ENCODE peak calls at places on chromosomes 4 and X, in six cellular contexts. One of them, this sample, is unnamed.

GRCh38 chr4:86283341-86283740 is 76.5 kb downstream of the MAPK10 start:
- DNase-seq in MCF 10A: no peak
- DNase-seq in lower lobe of right lung: no peak
- DNase-seq in NCI-H748 treated with DMSO at 0.1 percent for 48 hours: no peak
- DNase-seq in T follicular helper cell: no peak
- DNase-seq in foreskin fibroblast: no peak
- DNase-seq in this sample: no peak

GRCh38 chr4:67332627-67333026 is 212.7 kb downstream of the CENPC start:
- DNase-seq in foreskin fibroblast: no peak
- DNase-seq in NCI-H748 treated with DMSO at 0.1 percent for 48 hours: no peak
- DNase-seq in T follicular helper cell: no peak
- DNase-seq in lower lobe of right lung: no peak
- DNase-seq in MCF 10A: peak; percentile 33
- DNase-seq in this sample: no peak

GRCh38 chr4:98293089-98293887 is 32.1 kb downstream of the RAP1GDS1 start:
- DNase-seq in MCF 10A: no peak
- DNase-seq in foreskin fibroblast: no peak
- DNase-seq in lower lobe of right lung: no peak
- DNase-seq in NCI-H748 treated with DMSO at 0.1 percent for 48 hours: no peak
- DNase-seq in T follicular helper cell: no peak
- DNase-seq in this sample: no peak

GRCh38 chrX:40166582-40166981 is 68.8 kb upstream of the BCOR start:
- DNase-seq in foreskin fibroblast: peak; percentile 75
- DNase-seq in T follicular helper cell: no peak
- DNase-seq in NCI-H748 treated with DMSO at 0.1 percent for 48 hours: no peak
- DNase-seq in lower lobe of right lung: no peak
- DNase-seq in MCF 10A: no peak
- DNase-seq in this sample: no peak

GRCh38 chrX:130848763-130849162 is 54.2 kb downstream of the ENOX2 start:
- DNase-seq in foreskin fibroblast: no peak
- DNase-seq in T follicular helper cell: no peak
- DNase-seq in NCI-H748 treated with DMSO at 0.1 percent for 48 hours: no peak
- DNase-seq in lower lobe of right lung: no peak
- DNase-seq in MCF 10A: no peak
- DNase-seq in this sample: no peak

GRCh38 chr4:148495463-148495862 is 53.2 kb upstream of the NR3C2 start:
- DNase-seq in lower lobe of right lung: no peak
- DNase-seq in NCI-H748 treated with DMSO at 0.1 percent for 48 hours: no peak
- DNase-seq in foreskin fibroblast: no peak
- DNase-seq in T follicular helper cell: no peak
- DNase-seq in MCF 10A: no peak
- DNase-seq in this sample: no peak

GRCh38 chrX:10579753-10580060 is 40.7 kb downstream of the MID1 start:
- DNase-seq in T follicular helper cell: no peak
- DNase-seq in NCI-H748 treated with DMSO at 0.1 percent for 48 hours: peak; percentile 36
- DNase-seq in lower lobe of right lung: no peak
- DNase-seq in foreskin fibroblast: no peak
- DNase-seq in MCF 10A: no peak
- DNase-seq in this sample: no peak

GRCh38 chrX:71637848-71638247 is 19.5 kb upstream of the CXCR3 start:
- DNase-seq in MCF 10A: no peak
- DNase-seq in foreskin fibroblast: peak; percentile 55
- DNase-seq in lower lobe of right lung: no peak
- DNase-seq in T follicular helper cell: no peak
- DNase-seq in NCI-H748 treated with DMSO at 0.1 percent for 48 hours: no peak
- DNase-seq in this sample: no peak

GRCh38 chrX:124619710-124620109 is 273.3 kb downstream of the SH2D1A start:
- DNase-seq in foreskin fibroblast: no peak
- DNase-seq in MCF 10A: peak; percentile 17
- DNase-seq in lower lobe of right lung: no peak
- DNase-seq in T follicular helper cell: no peak
- DNase-seq in NCI-H748 treated with DMSO at 0.1 percent for 48 hours: no peak
- DNase-seq in this sample: no peak

GRCh38 chrX:42519666-42520231 is 258.2 kb downstream of the PPP1R2C start:
- DNase-seq in NCI-H748 treated with DMSO at 0.1 percent for 48 hours: no peak
- DNase-seq in foreskin fibroblast: peak; percentile 35
- DNase-seq in MCF 10A: peak; percentile 70
- DNase-seq in lower lobe of right lung: no peak
- DNase-seq in T follicular helper cell: no peak
- DNase-seq in this sample: no peak

GRCh38 chr4:1259966-1260365 is 11.0 kb upstream of the CTBP1 start:
- DNase-seq in NCI-H748 treated with DMSO at 0.1 percent for 48 hours: no peak
- DNase-seq in lower lobe of right lung: no peak
- DNase-seq in MCF 10A: no peak
- DNase-seq in T follicular helper cell: no peak
- DNase-seq in foreskin fibroblast: no peak
- DNase-seq in this sample: no peak

GRCh38 chrX:77930581-77930980 is 20.1 kb downstream of the ATP7A start:
- DNase-seq in T follicular helper cell: no peak
- DNase-seq in NCI-H748 treated with DMSO at 0.1 percent for 48 hours: no peak
- DNase-seq in foreskin fibroblast: no peak
- DNase-seq in lower lobe of right lung: no peak
- DNase-seq in MCF 10A: no peak
- DNase-seq in this sample: no peak

GRCh38 chr4:11632488-11632887 is 203.8 kb upstream of the HS3ST1 start:
- DNase-seq in lower lobe of right lung: no peak
- DNase-seq in T follicular helper cell: no peak
- DNase-seq in NCI-H748 treated with DMSO at 0.1 percent for 48 hours: no peak
- DNase-seq in MCF 10A: peak; percentile 86
- DNase-seq in foreskin fibroblast: no peak
- DNase-seq in this sample: no peak

GRCh38 chrX:10597871-10598270 is 22.5 kb downstream of the MID1 start:
- DNase-seq in NCI-H748 treated with DMSO at 0.1 percent for 48 hours: peak; percentile 8
- DNase-seq in T follicular helper cell: no peak
- DNase-seq in foreskin fibroblast: peak; percentile 28
- DNase-seq in MCF 10A: peak; percentile 61
- DNase-seq in lower lobe of right lung: no peak
- DNase-seq in this sample: no peak

GRCh38 chrX:40146471-40147398 is 49.0 kb upstream of the BCOR start:
- DNase-seq in foreskin fibroblast: no peak
- DNase-seq in NCI-H748 treated with DMSO at 0.1 percent for 48 hours: peak; percentile 23
- DNase-seq in lower lobe of right lung: peak; percentile 65
- DNase-seq in T follicular helper cell: no peak
- DNase-seq in MCF 10A: peak; percentile 21
- DNase-seq in this sample: no peak

GRCh38 chr4:1460967-1461868 is 55.0 kb upstream of the NKX1-1 start:
- DNase-seq in foreskin fibroblast: no peak
- DNase-seq in lower lobe of right lung: peak; percentile 36
- DNase-seq in T follicular helper cell: no peak
- DNase-seq in MCF 10A: no peak
- DNase-seq in NCI-H748 treated with DMSO at 0.1 percent for 48 hours: no peak
- DNase-seq in this sample: no peak

GRCh38 chr4:103008875-103009729 is 10.4 kb downstream of the SLC9B1 start:
- DNase-seq in foreskin fibroblast: peak; percentile 48
- DNase-seq in T follicular helper cell: no peak
- DNase-seq in MCF 10A: peak; percentile 80
- DNase-seq in lower lobe of right lung: no peak
- DNase-seq in NCI-H748 treated with DMSO at 0.1 percent for 48 hours: peak; percentile 21
- DNase-seq in this sample: no peak

GRCh38 chr4:102817021-102817605 is 10.2 kb downstream of the UBE2D3 start:
- DNase-seq in NCI-H748 treated with DMSO at 0.1 percent for 48 hours: no peak
- DNase-seq in MCF 10A: peak; percentile 36
- DNase-seq in lower lobe of right lung: no peak
- DNase-seq in T follicular helper cell: no peak
- DNase-seq in foreskin fibroblast: no peak
- DNase-seq in this sample: no peak

GRCh38 chr4:52173470-52174055 is 122.5 kb downstream of the SPATA18 start:
- DNase-seq in T follicular helper cell: no peak
- DNase-seq in MCF 10A: peak; percentile 22
- DNase-seq in lower lobe of right lung: no peak
- DNase-seq in NCI-H748 treated with DMSO at 0.1 percent for 48 hours: no peak
- DNase-seq in foreskin fibroblast: peak; percentile 41
- DNase-seq in this sample: no peak

GRCh38 chrX:18683027-18683426 is 11.1 kb upstream of the RS1 start:
- DNase-seq in NCI-H748 treated with DMSO at 0.1 percent for 48 hours: no peak
- DNase-seq in T follicular helper cell: no peak
- DNase-seq in lower lobe of right lung: no peak
- DNase-seq in MCF 10A: no peak
- DNase-seq in foreskin fibroblast: no peak
- DNase-seq in this sample: no peak

GRCh38 chr4:67198757-67199156 is 346.5 kb downstream of the CENPC start:
- DNase-seq in T follicular helper cell: no peak
- DNase-seq in MCF 10A: peak; percentile 65
- DNase-seq in foreskin fibroblast: no peak
- DNase-seq in NCI-H748 treated with DMSO at 0.1 percent for 48 hours: no peak
- DNase-seq in lower lobe of right lung: no peak
- DNase-seq in this sample: no peak

GRCh38 chr4:181823183-181823582 is 420.0 kb upstream of the TENM3 start:
- DNase-seq in MCF 10A: no peak
- DNase-seq in T follicular helper cell: no peak
- DNase-seq in NCI-H748 treated with DMSO at 0.1 percent for 48 hours: no peak
- DNase-seq in foreskin fibroblast: no peak
- DNase-seq in lower lobe of right lung: no peak
- DNase-seq in this sample: no peak

GRCh38 chr4:126779001-126779400 is 853.8 kb upstream of the INTU start:
- DNase-seq in NCI-H748 treated with DMSO at 0.1 percent for 48 hours: no peak
- DNase-seq in foreskin fibroblast: no peak
- DNase-seq in lower lobe of right lung: no peak
- DNase-seq in T follicular helper cell: no peak
- DNase-seq in MCF 10A: no peak
- DNase-seq in this sample: no peak

GRCh38 chr4:119099227-119099910 is 36.3 kb upstream of the MYOZ2 start:
- DNase-seq in foreskin fibroblast: peak; percentile 86
- DNase-seq in T follicular helper cell: no peak
- DNase-seq in lower lobe of right lung: no peak
- DNase-seq in MCF 10A: no peak
- DNase-seq in NCI-H748 treated with DMSO at 0.1 percent for 48 hours: no peak
- DNase-seq in this sample: no peak

GRCh38 chrX:135632353-135632752 is 81.1 kb upstream of the CT45A1 start:
- DNase-seq in lower lobe of right lung: no peak
- DNase-seq in NCI-H748 treated with DMSO at 0.1 percent for 48 hours: no peak
- DNase-seq in MCF 10A: no peak
- DNase-seq in foreskin fibroblast: no peak
- DNase-seq in T follicular helper cell: no peak
- DNase-seq in this sample: no peak

GRCh38 chrX:17459008-17459407 is 84.0 kb downstream of the NHS start:
- DNase-seq in T follicular helper cell: no peak
- DNase-seq in MCF 10A: peak; percentile 77
- DNase-seq in lower lobe of right lung: no peak
- DNase-seq in NCI-H748 treated with DMSO at 0.1 percent for 48 hours: peak; percentile 24
- DNase-seq in foreskin fibroblast: peak; percentile 50
- DNase-seq in this sample: no peak

GRCh38 chr4:114273246-114273645 is 293.8 kb upstream of the ARSJ start:
- DNase-seq in MCF 10A: no peak
- DNase-seq in lower lobe of right lung: no peak
- DNase-seq in T follicular helper cell: no peak
- DNase-seq in NCI-H748 treated with DMSO at 0.1 percent for 48 hours: no peak
- DNase-seq in foreskin fibroblast: no peak
- DNase-seq in this sample: no peak

GRCh38 chrX:150036181-150036580 is 97.9 kb upstream of the EOLA2 start:
- DNase-seq in NCI-H748 treated with DMSO at 0.1 percent for 48 hours: no peak
- DNase-seq in foreskin fibroblast: peak; percentile 80
- DNase-seq in lower lobe of right lung: no peak
- DNase-seq in T follicular helper cell: no peak
- DNase-seq in MCF 10A: peak; percentile 84
- DNase-seq in this sample: no peak

GRCh38 chr4:21387683-21388082 is 560.9 kb downstream of the KCNIP4 start:
- DNase-seq in T follicular helper cell: no peak
- DNase-seq in NCI-H748 treated with DMSO at 0.1 percent for 48 hours: no peak
- DNase-seq in lower lobe of right lung: no peak
- DNase-seq in foreskin fibroblast: no peak
- DNase-seq in MCF 10A: peak; percentile 63
- DNase-seq in this sample: no peak

GRCh38 chr4:5631352-5632042 is 76.9 kb downstream of the EVC2 start:
- DNase-seq in T follicular helper cell: no peak
- DNase-seq in MCF 10A: no peak
- DNase-seq in lower lobe of right lung: no peak
- DNase-seq in NCI-H748 treated with DMSO at 0.1 percent for 48 hours: no peak
- DNase-seq in foreskin fibroblast: no peak
- DNase-seq in this sample: no peak

GRCh38 chr4:74217365-74217764 is 59.4 kb downstream of the MTHFD2L start:
- DNase-seq in NCI-H748 treated with DMSO at 0.1 percent for 48 hours: no peak
- DNase-seq in foreskin fibroblast: no peak
- DNase-seq in lower lobe of right lung: no peak
- DNase-seq in MCF 10A: peak; percentile 35
- DNase-seq in T follicular helper cell: no peak
- DNase-seq in this sample: no peak

GRCh38 chr4:55791666-55792065 is 27.9 kb upstream of the EXOC1L start:
- DNase-seq in NCI-H748 treated with DMSO at 0.1 percent for 48 hours: no peak
- DNase-seq in MCF 10A: peak; percentile 49
- DNase-seq in foreskin fibroblast: no peak
- DNase-seq in T follicular helper cell: no peak
- DNase-seq in lower lobe of right lung: no peak
- DNase-seq in this sample: no peak

GRCh38 chr4:99507762-99508161 is 3.1 kb upstream of the C4orf17 start:
- DNase-seq in T follicular helper cell: no peak
- DNase-seq in foreskin fibroblast: no peak
- DNase-seq in lower lobe of right lung: no peak
- DNase-seq in NCI-H748 treated with DMSO at 0.1 percent for 48 hours: no peak
- DNase-seq in MCF 10A: peak; percentile 26
- DNase-seq in this sample: no peak

GRCh38 chr4:105345358-105345757 is 128.5 kb downstream of the PPA2 start:
- DNase-seq in lower lobe of right lung: no peak
- DNase-seq in MCF 10A: no peak
- DNase-seq in foreskin fibroblast: no peak
- DNase-seq in T follicular helper cell: no peak
- DNase-seq in NCI-H748 treated with DMSO at 0.1 percent for 48 hours: no peak
- DNase-seq in this sample: no peak

GRCh38 chr4:89357346-89357745 is 49.7 kb upstream of the GPRIN3 start:
- DNase-seq in foreskin fibroblast: no peak
- DNase-seq in lower lobe of right lung: no peak
- DNase-seq in MCF 10A: no peak
- DNase-seq in T follicular helper cell: no peak
- DNase-seq in NCI-H748 treated with DMSO at 0.1 percent for 48 hours: no peak
- DNase-seq in this sample: no peak

GRCh38 chr4:531721-532565 is 32.9 kb downstream of the PIGG start:
- DNase-seq in foreskin fibroblast: no peak
- DNase-seq in T follicular helper cell: no peak
- DNase-seq in lower lobe of right lung: no peak
- DNase-seq in MCF 10A: no peak
- DNase-seq in NCI-H748 treated with DMSO at 0.1 percent for 48 hours: no peak
- DNase-seq in this sample: no peak

GRCh38 chrX:53685711-53686110 is 808 bp downstream of the HUWE1 start:
- DNase-seq in foreskin fibroblast: no peak
- DNase-seq in NCI-H748 treated with DMSO at 0.1 percent for 48 hours: peak; percentile 36
- DNase-seq in MCF 10A: no peak
- DNase-seq in T follicular helper cell: no peak
- DNase-seq in lower lobe of right lung: no peak
- DNase-seq in this sample: no peak

GRCh38 chr4:127188847-127189246 is 443.9 kb upstream of the INTU start:
- DNase-seq in MCF 10A: peak; percentile 33
- DNase-seq in foreskin fibroblast: no peak
- DNase-seq in lower lobe of right lung: no peak
- DNase-seq in NCI-H748 treated with DMSO at 0.1 percent for 48 hours: no peak
- DNase-seq in T follicular helper cell: no peak
- DNase-seq in this sample: no peak